ENCODE peak calls at places on chromosomes 1 and 21, in nine cellular contexts. L is stimulated activated CD4-positive, alpha-beta T cell treated with anti-CD3 and anti-CD28 coated beads, TNF-alpha, amount 100 ng/mL, for 1 hour; T is GM23248; R is CD8-positive, alpha-beta memory T cell; Y is activated T-cell treated with anti-CD3 and anti-CD28 coated beads, Interleukin-2, amount 50 U/mL, for 48 hours; B is hepatic stellate cell; M is astrocyte of the hippocampus; D is germinal center; N is psoas muscle. P is an unnamed sample.

GRCh38 chr1:48946070-48946469 is 169.4 kb upstream of the BEND5 start:
- DNase-seq in L (no peak), T (no peak), M (no peak), D (no peak), Y (no peak), R (no peak), N (no peak), B (no peak), P (no peak)

GRCh38 chr21:45255381-45256020 is 32.2 kb downstream of the POFUT2 start:
- DNase-seq in L (no peak), D (peak; percentile 61), B (no peak), M (no peak), N (no peak), R (peak; percentile 64), T (no peak), Y (peak; percentile 21), P (peak; percentile 51)

GRCh38 chr1:8355439-8356255 is 37.7 kb downstream of the SLC45A1 start:
- DNase-seq in L (no peak), M (no peak), N (no peak), T (no peak), R (no peak), D (no peak), B (no peak), Y (no peak), P (no peak)

GRCh38 chr1:3501856-3502665 is 47.6 kb downstream of the ARHGEF16 start:
- DNase-seq in L (no peak), N (peak; percentile 61), Y (no peak), D (peak; percentile 47), M (peak; percentile 80), B (peak; percentile 62), T (peak; percentile 56), R (peak; percentile 64), P (peak; percentile 83)

GRCh38 chr1:165444897-165445370 is at the start of gene RXRG:
- DNase-seq in M (peak; percentile 21), D (no peak), L (no peak), T (peak; percentile 26), N (peak; percentile 64), R (no peak), Y (peak; percentile 45), B (no peak), P (peak; percentile 7)

GRCh38 chr1:229280037-229280828 is 9.3 kb downstream of the RAB4A start:
- DNase-seq in N (no peak), B (no peak), M (no peak), Y (no peak), L (no peak), R (no peak), T (no peak), D (no peak), P (no peak)

GRCh38 chr1:11198257-11198656 is 9.1 kb downstream of the ANGPTL7 start:
- DNase-seq in R (no peak), M (no peak), B (no peak), L (no peak), T (no peak), D (no peak), N (no peak), Y (no peak), P (no peak)

GRCh38 chr1:6126028-6126427 is 54.1 kb downstream of the CHD5 start:
- DNase-seq in L (no peak), M (no peak), T (no peak), R (peak; percentile 9), D (no peak), N (no peak), B (no peak), Y (no peak), P (no peak)

GRCh38 chr21:31354604-31355443 is 10.8 kb upstream of the TIAM1 start:
- DNase-seq in Y (peak; percentile 81), B (no peak), D (no peak), M (peak; percentile 95), T (peak; percentile 94), L (peak; percentile 68), N (peak; percentile 17), R (peak; percentile 74), P (no peak)

GRCh38 chr1:1298861-1299685 is 8.7 kb downstream of the ACAP3 start:
- DNase-seq in M (peak; percentile 56), R (no peak), N (no peak), L (no peak), D (no peak), B (no peak), Y (no peak), T (no peak), P (no peak)

GRCh38 chr1:155882235-155882634 is 22.9 kb downstream of the SYT11 start:
- DNase-seq in R (no peak), M (no peak), T (no peak), N (no peak), Y (no peak), L (no peak), D (no peak), B (no peak), P (peak; percentile 24)

GRCh38 chr1:33532250-33532649 is 59.8 kb downstream of the ZSCAN20 start:
- DNase-seq in M (no peak), D (no peak), B (no peak), N (no peak), T (no peak), L (no peak), R (no peak), Y (no peak), P (no peak)

GRCh38 chr1:111199881-111200801 is at the start of gene DENND2D:
- DNase-seq in N (peak; percentile 32), L (no peak), T (no peak), R (peak; percentile 66), M (no peak), Y (peak; percentile 83), B (no peak), D (no peak), P (no peak)

GRCh38 chr1:215416497-215416896 is 150.6 kb upstream of the KCTD3 start:
- DNase-seq in Y (no peak), D (no peak), L (no peak), M (no peak), R (no peak), T (no peak), N (no peak), B (no peak), P (no peak)

GRCh38 chr1:7070389-7071029 is 285.3 kb downstream of the CAMTA1 start:
- DNase-seq in R (peak; percentile 61), T (peak; percentile 85), D (peak; percentile 64), B (peak; percentile 82), L (peak; percentile 3), Y (peak; percentile 59), N (peak; percentile 48), M (peak; percentile 81), P (peak; percentile 60)

GRCh38 chr1:21175324-21175669 is 1.4 kb downstream of the EIF4G3 start:
- DNase-seq in N (no peak), T (peak; percentile 75), D (peak; percentile 31), B (no peak), L (no peak), R (peak; percentile 59), Y (peak; percentile 39), M (peak; percentile 41), P (peak; percentile 68)

GRCh38 chr1:54978528-54979326 is 1.7 kb upstream of the TMEM61 start:
- DNase-seq in L (no peak), T (no peak), M (no peak), N (no peak), R (no peak), Y (no peak), D (no peak), B (no peak), P (peak; percentile 6)